ENCODE peak calls at places on chromosomes 12 and 14, in five cellular contexts. B is SK-N-SH, D is K562, Z is HepG2, C is GM12878. J is an unnamed sample.

GRCh38 chr14:103033744-103034143 is 23.6 kb downstream of the CDC42BPB start:
- DNase-seq in D (no peak), B (no peak), C (no peak), Z (no peak), J (no peak)

GRCh38 chr12:132178801-132179401 is 34.6 kb downstream of the NOC4L start:
- DNase-seq in B (no peak), C (no peak), D (no peak), Z (no peak), J (no peak)

GRCh38 chr12:124311292-124312109 is 16.6 kb downstream of the RFLNA start:
- DNase-seq in C (no peak), D (peak; percentile 57), B (no peak), Z (no peak), J (no peak)

GRCh38 chr12:123164710-123165261 is 13.9 kb upstream of the PITPNM2 start:
- DNase-seq in B (no peak), C (no peak), Z (no peak), D (no peak), J (no peak)

GRCh38 chr14:25041898-25042297 is 8.0 kb downstream of the STXBP6 start:
- DNase-seq in C (no peak), B (no peak), D (no peak), Z (no peak), J (no peak)

GRCh38 chr12:131642101-131642540 is 68.8 kb upstream of the SFSWAP start:
- DNase-seq in B (no peak), Z (peak; percentile 9), C (peak; percentile 15), D (peak; percentile 91), J (no peak)

GRCh38 chr14:73740921-73741326 is 26.7 kb upstream of the PNMA1 start:
- DNase-seq in Z (peak; percentile 49), C (no peak), B (peak; percentile 37), D (peak; percentile 45), J (no peak)

GRCh38 chr12:93879476-93880376 is 202.6 kb downstream of the CRADD start:
- DNase-seq in Z (no peak), D (no peak), B (no peak), C (no peak), J (no peak)

GRCh38 chr12:120588948-120589930 is 8.0 kb upstream of the POP5 start:
- DNase-seq in D (no peak), Z (no peak), C (no peak), B (no peak), J (no peak)

GRCh38 chr14:31921741-31922140 is 155.4 kb upstream of the ARHGAP5 start:
- DNase-seq in C (no peak), Z (no peak), D (no peak), B (no peak), J (no peak)

GRCh38 chr12:124655317-124656213 is 88.2 kb upstream of the NCOR2 start:
- DNase-seq in Z (no peak), B (peak; percentile 83), C (no peak), D (no peak), J (peak; percentile 24)

GRCh38 chr14:92939699-92940098 is 16.7 kb downstream of the CHGA start:
- DNase-seq in B (no peak), D (no peak), Z (no peak), C (no peak), J (peak; percentile 26)

GRCh38 chr12:115440438-115440837 is 756.5 kb upstream of the TBX3 start:
- DNase-seq in D (peak; percentile 16), C (no peak), B (no peak), Z (peak; percentile 66), J (no peak)

GRCh38 chr12:75722714-75723200 is 211.3 kb upstream of the KRR1 start:
- DNase-seq in C (peak; percentile 28), Z (peak; percentile 67), D (peak; percentile 16), B (no peak), J (peak; percentile 73)

GRCh38 chr12:4178424-4179184 is 95.0 kb upstream of the CCND2 start:
- DNase-seq in C (no peak), D (no peak), Z (no peak), B (no peak), J (no peak)

GRCh38 chr12:13255792-13256704 is 59.5 kb downstream of the EMP1 start:
- DNase-seq in C (peak; percentile 28), Z (peak; percentile 83), D (peak; percentile 91), B (peak; percentile 87), J (peak; percentile 92)

GRCh38 chr12:106499628-106500027 is 83.2 kb upstream of the RFX4 start:
- DNase-seq in C (no peak), B (no peak), Z (no peak), D (no peak), J (no peak)

GRCh38 chr12:570237-570925 is 92.9 kb downstream of the NINJ2 start:
- DNase-seq in B (peak; percentile 81), C (no peak), D (peak; percentile 73), Z (peak; percentile 77), J (no peak)

GRCh38 chr12:78157199-78157598 is 326.5 kb downstream of the NAV3 start:
- DNase-seq in B (no peak), D (no peak), C (no peak), Z (no peak), J (no peak)

GRCh38 chr14:80906946-80907345 is 34.6 kb downstream of the CEP128 start:
- DNase-seq in B (no peak), D (no peak), C (no peak), Z (no peak), J (no peak)

GRCh38 chr12:32285484-32285883 is 113.9 kb upstream of the FGD4 start:
- DNase-seq in D (no peak), C (no peak), B (no peak), Z (no peak), J (no peak)

GRCh38 chr12:84585996-84586395 is 326.6 kb downstream of the SLC6A15 start:
- DNase-seq in Z (no peak), D (no peak), C (no peak), B (no peak), J (no peak)

GRCh38 chr12:107847830-107848229 is 73.3 kb downstream of the ASCL4 start:
- DNase-seq in D (no peak), Z (no peak), B (no peak), C (no peak), J (no peak)

GRCh38 chr12:12736759-12737676 is 19.9 kb downstream of the CDKN1B start:
- DNase-seq in B (peak; percentile 73), D (peak; percentile 43), Z (no peak), C (peak; percentile 45), J (no peak)

GRCh38 chr14:52351561-52352491 is 37.7 kb downstream of the PTGER2 start:
- DNase-seq in Z (no peak), D (no peak), B (no peak), C (peak; percentile 19), J (no peak)

GRCh38 chr14:100671906-100672305 is 54.8 kb upstream of the DLK1 start:
- DNase-seq in D (no peak), Z (no peak), C (no peak), B (no peak), J (no peak)

GRCh38 chr12:92242917-92243316 is 97.3 kb upstream of the BTG1 start:
- DNase-seq in C (no peak), B (no peak), D (no peak), Z (no peak), J (no peak)

GRCh38 chr12:82375201-82375600 is 16.9 kb downstream of the METTL25 start:
- DNase-seq in B (no peak), C (no peak), Z (no peak), D (no peak), J (no peak)

GRCh38 chr14:38286481-38286880 is 30.6 kb upstream of the CLEC14A start:
- DNase-seq in B (no peak), D (no peak), Z (no peak), C (no peak), J (no peak)

GRCh38 chr12:46379352-46379751 is 6.8 kb upstream of the SLC38A2 start:
- DNase-seq in Z (no peak), C (no peak), D (no peak), B (no peak), J (no peak)

GRCh38 chr12:121132601-121133481 is at the start of gene P2RX7:
- DNase-seq in B (peak; percentile 84), D (no peak), Z (no peak), C (peak; percentile 40), J (peak; percentile 82)

GRCh38 chr14:65206448-65207096 is 104.3 kb upstream of the MAX start:
- DNase-seq in Z (no peak), D (no peak), B (no peak), C (peak; percentile 88), J (no peak)

GRCh38 chr12:104546575-104546974 is 89.8 kb downstream of the CHST11 start:
- DNase-seq in B (no peak), C (no peak), D (no peak), Z (no peak), J (peak; percentile 85)

GRCh38 chr12:121522962-121523361 is 57.9 kb downstream of the KDM2B start:
- DNase-seq in Z (no peak), C (peak; percentile 69), D (no peak), B (no peak), J (no peak)

GRCh38 chr14:93973607-93974006 is 2.8 kb downstream of the ASB2 start:
- DNase-seq in B (no peak), D (no peak), Z (no peak), C (no peak), J (no peak)
- H3K4me3 ChIP-seq in B (no peak overlapping the region), D (no peak overlapping the region), Z (no peak overlapping the region), C (no peak overlapping the region), J (no peak overlapping the region)

GRCh38 chr14:45262637-45263036 is 9.6 kb upstream of the MIS18BP1 start:
- DNase-seq in Z (no peak), D (no peak), B (no peak), C (no peak), J (no peak)
- TF ChIP-seq REST in Z (no peak), D (no peak), B (no peak), C (no peak), J (no peak)

GRCh38 chr14:28629328-28630004 is 137.1 kb upstream of the FOXG1 start:
- DNase-seq in D (no peak), B (no peak), Z (no peak), C (no peak), J (no peak)
- TF ChIP-seq GABPA in D (no peak), B (no peak), Z (no peak), C (no peak), J (no peak)

DNA sequence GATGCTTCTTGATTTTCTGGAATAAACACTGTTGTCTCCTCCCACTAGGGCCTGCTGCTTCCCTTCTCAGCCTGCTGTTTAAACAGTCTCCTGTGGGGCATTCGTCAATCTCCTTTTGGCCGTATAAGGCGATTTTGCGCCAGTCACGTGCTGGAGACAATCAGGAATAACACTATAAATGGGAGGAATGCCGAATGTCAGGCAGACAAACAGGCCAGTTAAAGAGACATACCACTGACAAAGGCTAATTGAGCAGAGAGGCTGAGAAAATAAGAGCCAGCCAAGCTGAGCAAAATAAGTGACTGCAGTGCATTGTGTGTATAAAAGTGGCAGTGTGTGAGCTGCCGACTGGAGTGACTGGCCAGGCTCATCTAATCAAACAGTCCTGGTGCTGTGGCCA is 23.3 kb downstream of the DMAC2L start:
- DNase-seq in C (no peak), B (peak; percentile 55), Z (peak; percentile 13), D (no peak), J (no peak)
- H3K4me3 ChIP-seq in C (no peak overlapping the region), B (no peak overlapping the region), Z (no peak overlapping the region), D (no peak overlapping the region), J (no peak overlapping the region)

GRCh38 chr12:89370850-89371249 is 18.5 kb upstream of the DUSP6 start:
- DNase-seq in C (no peak), B (no peak), D (no peak), Z (no peak), J (no peak)
- TF ChIP-seq REST in C (no peak), B (peak; percentile 34), D (no peak), Z (no peak), J (no peak)

J was measured in HL-60.